ENCODE peak calls at places on chromosomes 2 and 18, in five cellular contexts. N is CD4-positive, alpha-beta T cell; F is CD4-positive, alpha-beta memory T cell; Q is lower lobe of right lung; E is tibial artery. X is an unnamed sample. For H3K9me3, the result is how much of the 10 kb centered on the place peaks cover.

GRCh38 chr2:68745006-68745405 is 10.4 kb downstream of the ARHGAP25 start:
- DNase-seq in F (no peak), Q (no peak), N (no peak), E (no peak), X (no peak)

GRCh38 chr18:70024088-70024487 is 76.4 kb upstream of the CD226 start:
- DNase-seq in Q (no peak), N (no peak), E (no peak), F (no peak), X (no peak)

GRCh38 chr2:141331127-141331526 is 799.7 kb downstream of the LRP1B start:
- DNase-seq in Q (no peak), F (no peak), N (no peak), E (no peak), X (no peak)

GRCh38 chr2:30717081-30717650 is 90.1 kb downstream of the CAPN13 start:
- DNase-seq in E (no peak), Q (no peak), F (no peak), N (no peak), X (no peak)

GRCh38 chr18:13451661-13452447 is 233.3 kb downstream of the LDLRAD4 start:
- DNase-seq in Q (no peak), N (no peak), E (no peak), F (no peak), X (no peak)

GRCh38 chr18:24196764-24197163 is 57.9 kb downstream of the CABYR start:
- DNase-seq in F (no peak), Q (no peak), E (no peak), N (no peak), X (no peak)

GRCh38 chr18:42306208-42306980 is 351.4 kb downstream of the PIK3C3 start:
- DNase-seq in Q (no peak), E (no peak), F (no peak), N (no peak), X (no peak)

GRCh38 chr2:199662245-199662644 is 188.7 kb downstream of the FTCDNL1 start:
- DNase-seq in E (no peak), Q (no peak), N (no peak), F (no peak), X (no peak)

GRCh38 chr18:5508821-5509220 is 35.0 kb downstream of the EPB41L3 start:
- DNase-seq in E (no peak), Q (no peak), F (no peak), N (no peak), X (no peak)

GRCh38 chr18:63379639-63379962 is 12.6 kb upstream of the KDSR start:
- DNase-seq in N (no peak), Q (no peak), F (no peak), E (no peak), X (no peak)

GRCh38 chr18:42052137-42052708 is 97.2 kb downstream of the PIK3C3 start:
- DNase-seq in E (no peak), F (no peak), N (no peak), Q (no peak), X (peak)

GRCh38 chr2:234147335-234147861 is 96.9 kb downstream of the SPP2 start:
- DNase-seq in E (no peak), N (no peak), Q (no peak), F (peak), X (no peak)

GRCh38 chr18:44969214-44969842 is 288.6 kb downstream of the SETBP1 start:
- DNase-seq in N (no peak), E (no peak), F (no peak), Q (no peak), X (no peak)

DNA sequence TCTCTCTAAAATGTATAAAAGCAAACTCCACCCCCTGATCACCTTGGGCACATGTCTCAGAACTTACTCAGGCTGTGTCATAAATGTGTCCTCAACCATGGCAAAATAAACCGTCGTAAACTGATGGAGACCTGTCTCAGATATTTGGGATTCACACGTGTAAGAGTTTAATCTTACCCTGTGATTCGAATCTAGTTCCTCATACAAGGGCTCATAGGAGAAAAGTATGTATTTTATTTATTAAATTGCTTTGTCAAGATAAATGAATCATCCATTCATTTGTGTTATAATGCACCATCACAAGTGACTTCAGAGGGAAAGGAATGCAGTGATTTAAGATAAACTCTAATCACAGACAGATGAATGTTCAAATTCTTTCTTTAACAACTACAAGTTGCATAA is 712.5 kb upstream of the LRATD1 start:
- DNase-seq in N (no peak), Q (no peak), E (no peak), F (no peak), X (no peak)
- H3K9me3 ChIP-seq in N (under half), Q (under half), E (under half), F (under half), X (under half)

GRCh38 chr2:35220471-35220870 is 1135.1 kb upstream of the CRIM1 start:
- DNase-seq in N (no peak), E (no peak), Q (no peak), F (no peak), X (no peak)
- H3K9me3 ChIP-seq in N (under half), E (under half), Q (under half), F (under half), X (under half)

DNA sequence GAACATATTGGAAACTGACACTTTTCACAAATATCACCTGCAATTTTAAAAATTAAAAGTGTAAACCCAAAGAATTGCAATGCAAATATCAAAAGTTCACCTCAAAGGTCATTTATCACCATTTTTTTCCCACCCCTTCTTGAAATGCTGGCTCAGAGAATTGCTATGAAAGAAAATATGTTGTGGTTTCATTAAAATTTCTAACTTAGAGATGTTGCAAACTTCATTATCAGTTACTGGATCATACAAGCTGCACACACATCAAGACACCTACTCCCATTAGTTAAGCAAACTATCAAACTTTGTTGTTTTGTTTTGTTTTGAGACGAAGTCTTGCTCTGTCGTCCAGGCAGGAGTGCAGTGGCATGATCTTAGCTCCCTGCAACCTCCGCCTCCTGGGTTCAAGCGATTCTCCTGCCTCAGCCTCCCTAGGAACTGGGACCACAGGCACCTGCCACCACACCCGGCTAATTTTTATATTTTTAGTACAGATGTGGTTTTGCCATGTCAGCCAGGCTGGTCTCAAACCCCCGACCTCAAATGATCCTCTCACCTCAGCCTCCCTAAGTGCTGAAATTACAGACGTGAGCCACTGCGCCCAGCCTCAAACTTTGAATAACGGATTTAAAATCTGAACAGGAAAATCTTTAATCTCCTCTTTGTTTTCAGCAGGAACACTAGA is 37.0 kb downstream of the STK39 start:
- DNase-seq in E (no peak), Q (no peak), F (no peak), N (no peak), X (no peak)
- H3K9me3 ChIP-seq in E (under half), Q (under half), F (under half), N (under half), X (under half)

DNA sequence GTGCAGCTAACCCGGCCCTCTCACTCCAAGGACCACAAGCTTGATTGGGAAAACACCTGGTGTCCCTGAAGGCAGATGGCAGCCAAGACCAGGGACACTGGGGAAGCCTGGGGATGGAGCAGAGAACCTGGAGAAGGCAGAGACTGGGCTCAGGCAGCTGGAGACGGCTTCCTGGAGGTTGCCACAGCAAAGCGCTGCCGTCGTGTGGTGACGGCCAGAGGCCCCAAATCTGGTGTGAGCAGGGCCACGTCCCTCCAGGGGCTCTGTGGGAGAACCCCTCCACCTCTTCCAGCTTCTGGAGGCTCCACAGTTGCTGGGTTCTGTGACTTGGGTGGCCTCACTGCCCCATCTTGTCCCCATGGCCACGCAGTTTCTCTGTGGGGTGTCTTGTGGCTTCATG is 484.9 kb upstream of the SALL3 start:
- DNase-seq in N (no peak), F (no peak), E (no peak), Q (no peak), X (no peak)
- H3K9me3 ChIP-seq in N (under half), F (under half), E (under half), Q (under half), X (under half)

DNA sequence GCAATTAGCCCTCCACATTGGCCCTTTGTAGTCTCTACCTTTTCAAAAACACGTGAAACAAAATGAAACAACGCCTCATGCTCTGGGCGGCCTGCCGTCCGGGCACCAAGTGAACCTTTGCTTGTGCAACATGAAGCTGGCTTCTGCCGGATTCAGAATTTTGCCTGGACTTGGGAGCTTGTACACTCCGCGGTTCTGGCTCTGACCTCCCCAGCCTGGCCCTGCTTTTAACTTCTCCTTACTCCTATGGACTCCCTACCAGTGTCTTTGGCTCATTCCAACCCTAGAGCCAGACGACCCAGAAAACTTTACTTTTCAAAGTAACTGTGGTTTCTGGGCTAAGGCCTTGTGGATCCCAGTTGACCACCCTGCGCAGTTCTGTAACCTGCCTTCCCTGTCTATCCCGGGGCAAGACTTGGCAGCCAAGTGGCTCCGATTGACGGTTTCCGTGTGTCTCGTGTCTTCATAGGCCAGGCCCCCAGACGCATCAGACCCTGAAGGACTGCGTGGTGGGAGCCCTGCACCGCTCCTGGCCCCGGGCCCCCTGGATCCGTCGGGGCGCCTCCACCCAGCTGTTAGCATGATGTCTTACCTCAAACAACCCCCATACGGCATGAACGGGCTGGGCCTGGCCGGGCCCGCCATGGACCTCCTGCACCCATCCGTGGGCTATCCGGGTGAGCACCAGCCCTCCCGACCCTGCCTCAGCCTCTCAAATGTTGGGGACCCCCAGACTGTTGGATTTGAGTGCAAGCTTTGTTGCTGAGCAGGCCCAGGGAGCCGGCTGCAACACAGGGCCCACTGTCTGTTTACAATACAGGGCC is 2.0 kb downstream of the OTX1 start:
- DNase-seq in N (no peak), E (no peak), Q (no peak), F (no peak), X (no peak)
- H3K9me3 ChIP-seq in N (under half), E (under half), Q (under half), F (under half), X (under half)